ENCODE peak calls at places on chromosomes 16 and 17, in seven cellular contexts. A is neural progenitor cell; B is GM18507; K is stimulated activated CD8-positive, alpha-beta memory T cell treated with anti-CD3 and anti-CD28 coated beads, Interleukin-4, amount 100 ng/mL, for 4 hours; R is activated T-helper 1 cell treated with anti-CD3 and anti-CD28 coated beads, Interleukin-12 subunit alpha, Interleukin-12 subunit beta, Interleukin-2, Interleukin-4 antibody, amounts not matched to agents 30 ng/mL and 10 ng/mL and 1 ng/mL, durations not matched to agents 14 hours and 24 hours and 36 hours; M is LHCN-M2; I is HTR-8/SVneo. P is an unnamed sample.

GRCh38 chr16:85718682-85719081 is 29.9 kb upstream of the GINS2 start:
- DNase-seq in A (peak), B (no peak), K (no peak), R (no peak), M (no peak), I (no peak), P (no peak)

GRCh38 chr17:64255764-64256163 is 7.3 kb downstream of the TEX2 start:
- DNase-seq in A (no peak), B (no peak), K (no peak), R (no peak), M (no peak), I (no peak), P (no peak)

GRCh38 chr16:21097151-21097550 is 53.5 kb downstream of the DNAH3 start:
- DNase-seq in A (no peak), B (no peak), K (no peak), R (no peak), M (peak), I (no peak), P (no peak)

GRCh38 chr17:21772321-21772720 is 80.0 kb downstream of the KCNJ18 start:
- DNase-seq in A (no peak), B (no peak), K (no peak), R (no peak), M (no peak), I (no peak), P (no peak)

GRCh38 chr17:57757735-57758134 is 12.6 kb upstream of the CCDC182 start:
- DNase-seq in A (no peak), B (no peak), K (no peak), R (no peak), M (no peak), I (no peak), P (no peak)

GRCh38 chr17:58120195-58120822 is 27.9 kb upstream of the OR4D1 start:
- DNase-seq in A (peak), B (peak), K (no peak), R (peak), M (peak), I (peak), P (no peak)

GRCh38 chr17:82866521-82867214 is 26.8 kb upstream of the ZNF750 start:
- DNase-seq in A (peak), B (no peak), K (no peak), R (no peak), M (peak), I (no peak), P (no peak)

GRCh38 chr16:13767215-13767614 is 152.7 kb upstream of the ERCC4 start:
- DNase-seq in A (peak), B (no peak), K (no peak), R (no peak), M (peak), I (no peak), P (no peak)

GRCh38 chr16:49489686-49490320 is 116.2 kb downstream of the C16orf78 start:
- DNase-seq in A (no peak), B (no peak), K (no peak), R (no peak), M (no peak), I (no peak), P (no peak)

GRCh38 chr17:73932216-73932749 is 271.2 kb upstream of the RPL38 start:
- DNase-seq in A (no peak), B (no peak), K (no peak), R (no peak), M (no peak), I (no peak), P (no peak)

GRCh38 chr17:64781394-64781793 is 119.3 kb upstream of the SMURF2 start:
- DNase-seq in A (peak), B (no peak), K (no peak), R (peak), M (no peak), I (no peak), P (peak)

GRCh38 chr17:65332375-65332774 is 195.2 kb downstream of the RGS9 start:
- DNase-seq in A (no peak), B (no peak), K (no peak), R (no peak), M (peak), I (no peak), P (no peak)

GRCh38 chr16:3659200-3659599 is 4.7 kb downstream of the DNASE1 start:
- DNase-seq in A (no peak), B (no peak), K (no peak), R (no peak), M (peak), I (peak), P (no peak)

GRCh38 chr17:78144146-78144719 is 2.0 kb upstream of the C17orf99 start:
- DNase-seq in A (no peak), B (no peak), K (no peak), R (no peak), M (peak), I (peak), P (no peak)

GRCh38 chr17:76376318-76377133 is 7.9 kb upstream of the SPHK1 start:
- DNase-seq in A (no peak), B (no peak), K (no peak), R (no peak), M (no peak), I (no peak), P (no peak)

GRCh38 chr17:46863383-46864121 is 12.2 kb downstream of the WNT9B start:
- DNase-seq in A (no peak), B (no peak), K (no peak), R (no peak), M (no peak), I (no peak), P (no peak)

GRCh38 chr17:43983515-43984411 is 20.7 kb upstream of the NAGS start:
- DNase-seq in A (peak), B (no peak), K (no peak), R (no peak), M (no peak), I (no peak), P (no peak)